ENCODE peak calls at places on chromosomes 12 and 14, in seven cellular contexts. O, F, R, E, G, U and V are unnamed samples.

GRCh38 chr12:22635812-22636211 is 10.8 kb downstream of the ETNK1 start:
- DNase-seq in U (no peak), F (peak; percentile 22), E (no peak), G (no peak), O (no peak), R (no peak), V (no peak)

GRCh38 chr14:51643137-51643536 is 8.6 kb upstream of the FRMD6 start:
- DNase-seq in U (no peak), O (peak; percentile 71), E (no peak), R (no peak), G (no peak), F (peak; percentile 85), V (peak; percentile 45)

GRCh38 chr14:69542311-69542710 is 32.4 kb downstream of the CCDC177 start:
- DNase-seq in F (no peak), U (no peak), R (no peak), G (no peak), O (no peak), E (no peak), V (no peak)

GRCh38 chr14:100440758-100441203 is 117.6 kb downstream of the SLC25A47 start:
- DNase-seq in E (no peak), G (no peak), O (no peak), R (no peak), U (no peak), F (peak; percentile 45), V (no peak)

GRCh38 chr12:7581609-7582008 is 78.0 kb upstream of the CD163 start:
- DNase-seq in O (no peak), F (no peak), U (no peak), G (no peak), E (no peak), R (no peak), V (no peak)

GRCh38 chr14:103353391-103353790 is 19.4 kb downstream of the EIF5 start:
- DNase-seq in O (no peak), G (no peak), E (no peak), F (no peak), R (no peak), U (no peak), V (no peak)

GRCh38 chr12:116529048-116529447 is 30.1 kb upstream of the MAP1LC3B2 start:
- DNase-seq in O (peak; percentile 99), F (peak; percentile 90), R (no peak), U (peak; percentile 60), E (no peak), G (peak; percentile 62), V (peak; percentile 87)

GRCh38 chr12:54958048-54958658 is 26.4 kb downstream of the TESPA1 start:
- DNase-seq in G (no peak), U (peak; percentile 29), O (peak; percentile 87), R (peak; percentile 67), E (peak; percentile 31), F (peak; percentile 67), V (peak; percentile 9)

GRCh38 chr14:62661818-62662217 is 383.4 kb downstream of the KCNH5 start:
- DNase-seq in F (no peak), G (no peak), U (no peak), R (no peak), O (peak; percentile 16), E (no peak), V (no peak)

GRCh38 chr14:51386983-51387730 is 147.1 kb downstream of the TMX1 start:
- DNase-seq in R (no peak), F (peak; percentile 78), U (no peak), E (no peak), O (no peak), G (peak; percentile 42), V (no peak)

GRCh38 chr12:4506870-4507269 is 31.8 kb upstream of the RAD51AP1 start:
- DNase-seq in R (peak; percentile 22), E (no peak), O (peak; percentile 12), G (no peak), U (no peak), F (peak; percentile 62), V (peak; percentile 30)

GRCh38 chr12:115794659-115795081 is 482.8 kb downstream of the MED13L start:
- DNase-seq in E (no peak), O (peak; percentile 14), R (no peak), U (peak; percentile 20), G (no peak), F (no peak), V (no peak)

GRCh38 chr12:9626821-9627220 is 19.1 kb upstream of the KLRB1 start:
- DNase-seq in F (no peak), R (no peak), G (no peak), U (no peak), O (no peak), E (no peak), V (no peak)

GRCh38 chr14:31387091-31387490 is 33.3 kb downstream of the HEATR5A start:
- DNase-seq in E (no peak), R (no peak), U (no peak), O (no peak), F (no peak), G (no peak), V (no peak)

GRCh38 chr14:74548881-74549280 is 55.3 kb downstream of the ISCA2 start:
- DNase-seq in G (peak; percentile 86), F (peak; percentile 75), O (peak; percentile 38), R (no peak), E (no peak), U (no peak), V (peak; percentile 40)

GRCh38 chr14:22935156-22935555 is 6.0 kb upstream of the PRMT5 start:
- DNase-seq in R (no peak), G (no peak), U (no peak), O (no peak), E (no peak), F (no peak), V (no peak)

GRCh38 chr12:96571101-96571862 is 81.9 kb downstream of the CFAP54 start:
- DNase-seq in F (no peak), E (no peak), G (no peak), U (no peak), R (no peak), O (peak; percentile 8), V (no peak)

GRCh38 chr14:88005050-88005481 is at the start of gene GPR65:
- DNase-seq in U (no peak), R (peak; percentile 83), O (no peak), F (peak; percentile 41), G (no peak), E (no peak), V (no peak)

GRCh38 chr14:104785708-104786080 is 9.9 kb downstream of the AKT1 start:
- DNase-seq in E (no peak), O (no peak), G (no peak), F (no peak), R (no peak), U (no peak), V (no peak)

GRCh38 chr14:32588448-32589320 is 259.6 kb downstream of the AKAP6 start:
- DNase-seq in O (peak; percentile 77), U (no peak), F (peak; percentile 61), G (no peak), R (peak; percentile 29), E (no peak), V (no peak)

GRCh38 chr14:95318870-95319311 is 817 bp downstream of the CLMN start:
- DNase-seq in R (no peak), F (no peak), G (no peak), E (no peak), U (no peak), O (no peak), V (no peak)

GRCh38 chr12:49345840-49346658 is 639 bp upstream of the DNAJC22 start:
- DNase-seq in G (no peak), F (no peak), U (no peak), R (no peak), O (no peak), E (no peak), V (no peak)

GRCh38 chr14:89912667-89913211 is 41.8 kb downstream of the EFCAB11 start:
- DNase-seq in U (no peak), R (no peak), E (no peak), O (peak; percentile 68), F (peak; percentile 99), G (peak; percentile 98), V (peak; percentile 98)

GRCh38 chr12:107435072-107435471 is 250.5 kb upstream of the PWP1 start:
- DNase-seq in F (no peak), G (no peak), E (no peak), U (no peak), R (no peak), O (no peak), V (no peak)

GRCh38 chr12:5456906-5457305 is 25.0 kb downstream of the NTF3 start:
- DNase-seq in O (no peak), F (peak; percentile 90), E (no peak), U (no peak), G (no peak), R (peak; percentile 83), V (peak; percentile 46)

GRCh38 chr14:61492474-61492873 is 171.1 kb downstream of the PRKCH start:
- DNase-seq in G (no peak), F (no peak), E (no peak), U (no peak), R (peak; percentile 58), O (peak; percentile 50), V (no peak)

GRCh38 chr12:124829708-124830304 is 33.9 kb downstream of the SCARB1 start:
- DNase-seq in E (no peak), R (no peak), G (no peak), U (no peak), O (peak; percentile 25), F (peak; percentile 46), V (no peak)

GRCh38 chr12:104575442-104575841 is 118.7 kb downstream of the CHST11 start:
- DNase-seq in O (no peak), U (no peak), F (no peak), E (no peak), R (peak; percentile 79), G (no peak), V (no peak)

GRCh38 chr12:93670104-93670503 is 7.1 kb upstream of the CRADD start:
- DNase-seq in F (peak; percentile 23), G (no peak), O (peak; percentile 12), U (no peak), R (no peak), E (no peak), V (no peak)

GRCh38 chr14:82190812-82191211 is 657.2 kb upstream of the SEL1L start:
- DNase-seq in E (no peak), F (no peak), U (no peak), O (no peak), G (no peak), R (no peak), V (no peak)

GRCh38 chr14:88194531-88194930 is 128.5 kb downstream of the KCNK10 start:
- DNase-seq in G (no peak), U (no peak), E (no peak), O (no peak), F (no peak), R (no peak), V (no peak)

GRCh38 chr12:122437656-122438121 is 15.2 kb upstream of the CLIP1 start:
- DNase-seq in U (no peak), E (no peak), R (no peak), F (peak; percentile 81), O (peak; percentile 55), G (peak; percentile 63), V (no peak)

GRCh38 chr12:76464636-76465166 is 94.9 kb downstream of the OSBPL8 start:
- DNase-seq in G (no peak), E (no peak), F (no peak), R (no peak), O (no peak), U (no peak), V (no peak)

GRCh38 chr14:40697221-40697620 is 909.5 kb upstream of the LRFN5 start:
- DNase-seq in O (peak; percentile 64), G (no peak), U (no peak), R (no peak), F (no peak), E (no peak), V (no peak)